ENCODE peak calls at places on chromosomes 16 and 17, in nine cellular contexts. J is heart right ventricle, T is astrocyte, X is fibroblast of lung, C is PC-3, D is AG04449, Z is HFF-Myc, Y is breast epithelium, U is colonic mucosa. V is an unnamed sample.

GRCh38 chr16:55734665-55735064 is 78.9 kb downstream of the SLC6A2 start:
- DNase-seq in Y (no peak), D (no peak), X (no peak), J (no peak), T (no peak), Z (no peak), U (no peak), C (no peak), V (no peak)

GRCh38 chr16:24347556-24347955 is 91.4 kb downstream of the CACNG3 start:
- DNase-seq in Y (no peak), C (no peak), J (no peak), X (no peak), Z (no peak), U (no peak), D (no peak), T (no peak), V (no peak)

GRCh38 chr16:47065766-47066688 is 77.7 kb downstream of the NETO2 start:
- DNase-seq in Z (no peak), C (no peak), Y (no peak), U (no peak), D (no peak), X (no peak), T (no peak), J (no peak), V (no peak)

GRCh38 chr17:77408284-77408683 is 267.5 kb downstream of the SEC14L1 start:
- DNase-seq in T (no peak), Y (no peak), X (no peak), J (no peak), D (no peak), C (no peak), Z (no peak), U (no peak), V (no peak)

GRCh38 chr16:46949216-46949892 is 24.1 kb downstream of the DNAJA2 start:
- DNase-seq in T (no peak), D (no peak), U (no peak), X (no peak), J (no peak), Y (no peak), Z (no peak), C (no peak), V (no peak)

GRCh38 chr17:3980381-3980975 is 16.2 kb upstream of the ATP2A3 start:
- DNase-seq in J (no peak), X (no peak), T (no peak), Y (no peak), D (no peak), U (no peak), Z (no peak), C (no peak), V (no peak)

GRCh38 chr16:54051821-54052220 is 234.8 kb downstream of the IRX3 start:
- DNase-seq in J (no peak), Y (no peak), T (no peak), D (no peak), C (no peak), X (no peak), U (no peak), Z (no peak), V (no peak)

GRCh38 chr16:53061701-53062159 is 6.9 kb downstream of the CHD9 start:
- DNase-seq in X (no peak), J (no peak), Z (no peak), C (no peak), U (peak), T (no peak), D (no peak), Y (no peak), V (no peak)

GRCh38 chr17:71375948-71376347 is 744.9 kb upstream of the SOX9 start:
- DNase-seq in X (no peak), J (no peak), Y (no peak), D (no peak), T (no peak), Z (no peak), C (no peak), U (no peak), V (no peak)

GRCh38 chr16:57255686-57256415 is 10.8 kb downstream of the ARL2BP start:
- DNase-seq in U (no peak), D (no peak), T (no peak), C (peak), J (no peak), Z (no peak), Y (no peak), X (no peak), V (no peak)

GRCh38 chr16:50573279-50573678 is 25.1 kb downstream of the NKD1 start:
- DNase-seq in C (no peak), X (no peak), Z (no peak), U (no peak), D (no peak), J (no peak), Y (no peak), T (no peak), V (no peak)

GRCh38 chr16:50575743-50576142 is 27.5 kb downstream of the NKD1 start:
- DNase-seq in Y (no peak), J (no peak), Z (no peak), X (no peak), T (no peak), U (no peak), C (no peak), D (no peak), V (no peak)

GRCh38 chr16:50574852-50575251 is 26.7 kb downstream of the NKD1 start:
- DNase-seq in Z (no peak), U (no peak), X (no peak), C (no peak), T (no peak), Y (no peak), D (no peak), J (no peak), V (no peak)

GRCh38 chr16:50572700-50573099 is 24.5 kb downstream of the NKD1 start:
- DNase-seq in J (no peak), T (no peak), Y (no peak), X (no peak), D (no peak), U (no peak), C (no peak), Z (no peak), V (no peak)

DNA sequence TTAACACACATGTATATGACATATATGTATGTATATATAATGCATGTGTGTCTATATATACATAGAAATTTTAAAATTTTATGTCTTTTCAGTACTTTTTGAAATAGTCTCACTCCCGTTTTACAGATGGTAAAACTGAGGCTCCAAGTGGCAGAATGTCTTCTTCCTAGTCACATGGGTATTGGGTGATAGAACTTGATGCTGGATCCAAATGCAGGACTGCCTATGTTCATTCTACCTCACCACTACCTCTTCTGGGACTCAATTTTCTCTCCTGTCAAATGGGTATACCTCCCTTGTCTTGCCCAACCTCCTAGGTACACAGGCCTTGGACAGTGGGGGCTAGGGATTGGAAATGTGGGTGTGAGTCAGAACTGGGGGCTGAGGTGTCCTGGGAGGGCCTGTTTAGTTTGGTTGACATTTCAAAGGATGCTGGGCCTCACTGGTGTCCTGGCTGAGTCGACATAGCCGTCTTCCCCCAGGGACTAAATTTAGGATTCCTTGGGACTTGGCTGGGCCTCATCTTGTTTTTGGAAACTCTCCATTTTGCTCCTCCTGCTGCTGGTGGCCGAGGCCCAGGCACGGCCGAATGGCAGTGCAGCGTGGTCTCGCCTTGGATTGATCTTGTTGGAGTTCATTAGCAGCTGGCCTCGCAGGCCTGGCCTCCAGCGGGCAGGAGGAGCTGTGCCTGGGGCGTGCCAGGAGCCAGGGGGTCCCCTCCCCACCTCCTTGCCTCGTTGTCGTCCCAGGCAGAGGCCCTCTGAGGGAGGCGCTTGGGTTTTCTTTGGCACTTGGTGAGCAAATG is 26.0 kb downstream of the NKD1 start:
- DNase-seq in T (no peak), D (no peak), U (no peak), C (no peak), Z (no peak), J (peak), X (peak), Y (no peak), V (no peak)
- H3K4me3 ChIP-seq in T (no peak), D (no peak), U (no peak), C (no peak), Z (no peak), J (no peak), X (no peak), Y (no peak), V (no peak)

GRCh38 chr16:13833510-13833909 is 86.4 kb upstream of the ERCC4 start:
- DNase-seq in J (no peak), U (no peak), Z (no peak), D (no peak), Y (no peak), C (no peak), T (no peak), X (no peak), V (no peak)

GRCh38 chr16:13835357-13835756 is 84.6 kb upstream of the ERCC4 start:
- DNase-seq in Y (no peak), C (no peak), U (no peak), Z (no peak), J (no peak), T (no peak), X (no peak), D (no peak), V (peak)

DNA sequence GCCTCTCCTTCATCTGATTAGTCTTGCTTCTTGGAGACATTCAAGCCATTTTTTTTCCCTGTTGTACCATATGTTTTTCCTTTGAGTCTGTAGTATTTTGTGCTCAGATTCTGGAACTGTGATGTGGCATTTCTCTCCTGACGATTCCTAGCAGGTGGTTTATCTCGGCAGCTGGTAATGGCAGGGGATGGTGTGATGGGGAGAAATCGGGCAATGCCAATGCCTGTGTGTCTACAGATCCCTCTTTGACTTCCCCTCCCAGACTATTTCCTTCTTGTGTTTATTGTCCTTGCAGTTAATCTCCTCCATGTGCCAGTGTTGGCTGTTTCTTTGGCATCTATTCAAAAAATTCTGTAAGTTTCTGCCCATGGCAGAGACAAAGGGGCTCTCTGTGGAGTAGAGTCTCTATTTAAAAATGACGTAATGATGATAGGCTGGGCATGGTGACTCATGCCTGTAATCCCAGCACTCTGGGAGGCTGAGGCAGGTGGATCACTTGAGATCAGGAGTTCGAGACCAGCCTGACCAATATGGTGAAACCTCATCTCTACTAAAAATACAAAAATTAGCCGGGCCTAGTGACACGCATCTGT is 90.1 kb upstream of the ERCC4 start:
- DNase-seq in X (no peak), U (no peak), Y (no peak), T (no peak), Z (no peak), D (no peak), J (no peak), C (no peak), V (no peak)
- TF ChIP-seq CTCF in X (no peak), U (no peak), Y (no peak), T (no peak), Z (no peak), D (no peak), J (no peak), C (no peak), V (no peak)

GRCh38 chr17:64964796-64965195 is 45.5 kb upstream of the LRRC37A3 start:
- DNase-seq in J (no peak), Z (no peak), D (no peak), U (no peak), Y (no peak), X (no peak), T (peak), C (no peak), V (no peak)
- H3K4me3 ChIP-seq in J (no peak), Z (no peak), D (no peak), U (no peak), Y (no peak), X (no peak), T (peak), C (no peak), V (no peak)

DNA sequence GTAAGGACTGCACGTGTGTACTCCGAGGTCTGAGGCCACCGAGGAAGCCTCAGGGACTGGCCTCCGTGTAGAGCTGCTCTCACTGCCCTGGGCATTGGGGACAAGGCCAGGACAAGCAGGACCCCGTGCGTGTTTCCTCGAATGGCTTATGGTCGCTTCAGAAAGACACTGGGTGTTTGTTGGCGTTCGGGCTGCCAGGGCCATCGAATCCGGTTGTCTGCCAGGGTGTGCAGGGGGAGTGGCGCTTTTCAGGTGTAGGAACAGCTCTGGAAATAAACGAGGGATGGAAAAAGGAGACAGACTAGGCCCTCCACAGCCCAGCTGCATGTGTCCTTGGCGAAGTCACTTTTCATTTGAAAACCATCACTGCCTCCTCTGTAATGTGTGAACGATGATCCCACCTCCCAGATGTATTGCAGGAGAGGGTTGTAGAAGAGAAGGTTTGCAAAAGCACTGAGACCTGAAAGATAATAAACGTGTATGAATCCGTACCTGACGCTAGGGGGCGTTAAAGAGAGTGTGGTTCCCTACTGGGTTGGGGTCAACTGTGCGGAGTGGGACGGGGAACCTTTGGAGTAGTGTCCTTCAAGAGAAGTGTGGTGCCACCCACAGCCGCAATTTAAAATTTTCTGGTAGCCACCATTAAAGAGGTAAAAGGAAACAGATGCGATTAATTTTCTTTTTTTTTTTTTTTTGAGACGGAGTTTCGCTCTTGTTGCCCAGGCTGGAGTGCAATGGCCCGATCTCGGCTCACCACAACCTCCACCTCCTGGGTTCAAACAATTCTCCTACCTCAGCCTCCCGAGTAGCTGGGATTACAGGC is 2.1 kb upstream of the ZSCAN10 start:
- DNase-seq in J (no peak), X (peak), D (no peak), T (no peak), Y (no peak), Z (no peak), U (peak), C (peak), V (peak)
- TF ChIP-seq CTCF in J (peak), X (peak), D (peak), T (peak), Y (no peak), Z (peak), U (peak), C (peak), V (peak)

GRCh38 chr16:80569440-80570105 is 28.8 kb downstream of the DYNLRB2 start:
- DNase-seq in C (peak), Y (no peak), U (no peak), Z (no peak), J (no peak), T (peak), D (no peak), X (peak), V (peak)
- H3K4me3 ChIP-seq in C (peak), Y (no peak), U (no peak), Z (no peak), J (no peak), T (peak), D (no peak), X (no peak), V (no peak)

GRCh38 chr16:80147021-80147680 is 393.6 kb upstream of the DYNLRB2 start:
- DNase-seq in C (no peak), D (no peak), U (peak), X (no peak), Y (no peak), J (no peak), Z (no peak), T (no peak), V (peak)
- TF ChIP-seq CTCF in C (no peak), D (no peak), U (no peak), X (no peak), Y (no peak), J (no peak), Z (no peak), T (no peak), V (peak)

GRCh38 chr17:31074772-31075538 is 19.8 kb upstream of the NF1 start:
- DNase-seq in X (no peak), C (peak), J (no peak), T (peak), D (peak), Z (no peak), U (no peak), Y (no peak), V (peak)
- H3K4me3 ChIP-seq in X (no peak), C (no peak), J (no peak), T (no peak), D (no peak), Z (no peak), U (no peak), Y (no peak), V (no peak)

GRCh38 chr17:48560452-48560817 is 15.5 kb upstream of the HOXB2 start:
- DNase-seq in J (no peak), Z (no peak), X (no peak), D (no peak), T (no peak), Y (no peak), C (no peak), U (no peak), V (no peak)

GRCh38 chr17:48563867-48564199 is 14.3 kb downstream of the HOXB4 start:
- DNase-seq in J (no peak), X (no peak), Z (no peak), D (no peak), U (no peak), T (no peak), C (no peak), Y (no peak), V (no peak)

GRCh38 chr17:48563385-48563838 is 14.7 kb downstream of the HOXB4 start:
- DNase-seq in T (no peak), U (no peak), X (peak), J (no peak), C (no peak), Y (no peak), Z (no peak), D (no peak), V (no peak)

GRCh38 chr17:48562934-48563333 is 15.2 kb downstream of the HOXB4 start:
- DNase-seq in U (no peak), D (no peak), J (no peak), X (no peak), Y (no peak), T (no peak), C (no peak), Z (no peak), V (no peak)

GRCh38 chr17:48561894-48562810 is 16.0 kb downstream of the HOXB4 start:
- DNase-seq in T (no peak), C (peak), U (no peak), Y (no peak), Z (no peak), D (no peak), J (no peak), X (peak), V (peak)
- TF ChIP-seq CTCF in T (peak), C (peak), U (no peak), Y (no peak), Z (peak), D (peak), J (no peak), X (peak), V (peak)